ENCODE peak calls at places on chromosomes 5 and 9, in eight cellular contexts. N is heart right ventricle; D is AG10803; P is foreskin fibroblast; K is astrocyte; B is pancreas; U is CD8-positive, alpha-beta T cell; S is IMR-90. M is an unnamed sample.

GRCh38 chr5:127192836-127193341 is 97.7 kb upstream of the MEGF10 start:
- DNase-seq in B (no peak), K (no peak), U (no peak), N (no peak), P (peak; percentile 24), S (no peak), D (peak; percentile 3), M (no peak)

GRCh38 chr5:88374391-88374790 is 105.7 kb upstream of the TMEM161B start:
- DNase-seq in D (no peak), S (no peak), P (no peak), B (no peak), N (no peak), U (no peak), K (no peak), M (no peak)

GRCh38 chr9:8750639-8751041 is 951.1 kb upstream of the DMAC1 start:
- DNase-seq in B (no peak), P (peak; percentile 53), D (no peak), S (no peak), U (no peak), K (no peak), N (no peak), M (no peak)

GRCh38 chr9:105643795-105644194 is 18.5 kb upstream of the TAL2 start:
- DNase-seq in N (no peak), S (no peak), P (no peak), K (no peak), B (no peak), U (no peak), D (no peak), M (no peak)

GRCh38 chr5:133113331-133114061 is 61.7 kb downstream of the HSPA4 start:
- DNase-seq in D (no peak), K (peak; percentile 78), P (peak; percentile 42), S (peak; percentile 56), N (no peak), B (no peak), U (no peak), M (no peak)

GRCh38 chr9:112149171-112149570 is 25.9 kb downstream of the SUSD1 start:
- DNase-seq in S (no peak), N (no peak), P (no peak), U (no peak), D (no peak), B (no peak), K (no peak), M (no peak)

GRCh38 chr9:85483214-85483613 is 258.5 kb downstream of the AGTPBP1 start:
- DNase-seq in U (no peak), P (peak; percentile 2), D (no peak), N (no peak), S (no peak), B (no peak), K (no peak), M (no peak)

GRCh38 chr5:15585826-15586591 is 86.0 kb downstream of the FBXL7 start:
- DNase-seq in U (no peak), N (no peak), D (peak; percentile 90), B (no peak), K (peak; percentile 78), S (no peak), P (no peak), M (no peak)

GRCh38 chr9:81069923-81070322 is 619.4 kb downstream of the TLE1 start:
- DNase-seq in P (peak; percentile 10), K (peak; percentile 80), U (no peak), S (peak; percentile 49), N (no peak), D (no peak), B (no peak), M (no peak)

GRCh38 chr5:177473461-177473991 is at the start of gene DBN1:
- DNase-seq in K (no peak), B (peak; percentile 66), N (no peak), D (peak; percentile 57), P (peak; percentile 85), S (no peak), U (no peak), M (no peak)

GRCh38 chr9:129835860-129836223 is 584 bp downstream of the USP20 start:
- DNase-seq in U (no peak), S (peak; percentile 40), N (no peak), B (no peak), D (peak; percentile 29), P (peak; percentile 65), K (peak; percentile 25), M (no peak)

GRCh38 chr9:134482226-134482625 is 156.0 kb downstream of the RXRA start:
- DNase-seq in K (no peak), B (no peak), S (no peak), P (no peak), N (no peak), D (no peak), U (no peak), M (no peak)

GRCh38 chr5:7705261-7705660 is 145.7 kb downstream of the CFAP90 start:
- DNase-seq in P (no peak), N (no peak), S (no peak), D (no peak), U (no peak), B (no peak), K (no peak), M (no peak)

GRCh38 chr9:93684161-93684765 is 107.9 kb downstream of the PHF2 start:
- DNase-seq in P (no peak), B (no peak), D (no peak), K (no peak), S (no peak), U (no peak), N (no peak), M (no peak)

GRCh38 chr5:72815580-72816296 is 723 bp upstream of the TNPO1 start:
- DNase-seq in N (no peak), P (no peak), U (no peak), S (no peak), K (no peak), D (no peak), B (no peak), M (no peak)

GRCh38 chr5:72817639-72818266 is 1.3 kb downstream of the TNPO1 start:
- DNase-seq in P (no peak), B (no peak), N (no peak), U (no peak), S (no peak), K (no peak), D (no peak), M (no peak)

GRCh38 chr5:72814864-72815263 is 1.6 kb upstream of the TNPO1 start:
- DNase-seq in K (no peak), N (no peak), P (no peak), U (no peak), D (no peak), B (no peak), S (no peak), M (no peak)

GRCh38 chr5:72817076-72817476 is 615 bp downstream of the TNPO1 start:
- DNase-seq in P (peak; percentile 80), U (peak; percentile 30), S (peak; percentile 88), B (peak; percentile 63), K (peak; percentile 66), D (peak; percentile 64), N (peak; percentile 51), M (peak; percentile 55)

DNA sequence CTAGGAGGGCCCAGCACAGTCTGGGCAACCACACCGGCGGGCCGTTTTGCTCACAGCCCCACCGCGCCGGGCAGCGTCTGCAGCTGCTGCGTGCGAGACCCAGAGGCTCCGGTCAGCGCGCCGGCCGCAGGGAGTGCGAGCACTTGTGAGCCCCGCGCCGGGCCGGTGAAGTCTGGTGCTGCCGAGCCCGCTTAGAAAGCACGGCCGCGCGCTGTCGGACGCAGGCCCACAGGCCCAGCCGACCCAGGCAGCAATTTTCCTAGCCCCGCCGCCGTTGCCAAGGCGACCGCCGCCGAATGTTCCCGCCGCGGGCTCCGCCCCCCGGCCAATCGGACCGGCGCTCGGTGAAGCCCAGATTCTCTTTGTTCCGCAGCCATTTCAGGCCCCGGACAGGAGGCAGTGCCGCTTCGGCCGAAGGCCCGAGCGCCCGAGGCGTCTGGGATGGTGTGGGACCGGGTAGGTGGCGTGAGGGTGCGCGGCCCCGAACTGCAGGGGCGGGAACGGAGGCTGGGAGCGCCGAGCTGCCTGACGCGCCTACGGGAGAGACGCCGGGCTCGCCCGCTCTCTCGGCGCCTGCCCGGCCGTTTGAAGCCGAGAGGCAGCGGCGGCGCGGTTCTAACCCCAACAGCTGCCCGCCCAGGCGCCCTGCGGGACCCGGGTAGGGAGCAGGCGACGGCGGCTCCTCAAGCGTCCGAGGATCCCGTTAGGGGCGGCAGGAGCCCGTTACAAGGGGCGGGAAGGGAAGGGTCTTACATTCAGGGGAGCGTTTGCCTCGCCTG is at the start of gene TNPO1:
- DNase-seq in S (peak; percentile 90), U (peak; percentile 82), P (peak; percentile 98), D (peak; percentile 93), B (peak; percentile 95), K (peak; percentile 83), N (peak; percentile 94), M (peak; percentile 58)
- TF ChIP-seq CTCF in S (peak; percentile 0), U (no peak), P (no peak), D (no peak), B (no peak), K (no peak), N (no peak), M (no peak)

DNA sequence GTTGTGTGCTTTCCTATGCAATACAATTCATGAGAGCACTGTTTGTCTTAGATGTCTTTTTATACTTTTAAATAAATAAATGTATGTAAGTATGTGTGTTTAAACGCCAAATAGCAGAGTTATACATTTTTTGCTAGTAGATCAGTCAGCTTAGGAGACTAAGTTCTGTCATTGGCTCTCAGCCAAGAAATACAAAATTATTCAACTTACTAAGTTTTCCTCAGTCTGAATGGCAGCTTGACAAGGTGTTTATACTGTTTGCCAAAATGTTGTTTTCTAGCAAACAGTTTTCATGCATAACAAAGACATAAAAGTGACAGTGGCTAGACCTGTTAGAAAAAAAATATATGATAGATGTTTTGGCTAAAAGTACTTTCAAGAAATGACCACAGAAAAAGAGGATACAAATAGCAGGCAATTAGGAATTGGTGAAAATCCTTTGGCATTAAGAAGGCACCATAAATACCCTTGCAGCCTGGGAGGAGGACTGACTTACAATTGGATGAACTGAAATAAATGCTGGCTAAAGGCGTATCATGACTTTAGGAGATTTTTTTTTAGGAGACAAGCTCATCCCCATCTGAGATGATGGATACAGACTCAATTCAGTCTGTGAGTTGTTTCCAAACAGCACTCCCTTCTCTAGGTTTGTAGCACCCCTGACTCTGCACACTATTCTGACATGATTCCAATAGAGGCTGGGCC is 7.8 kb downstream of the TICAM2 start:
- DNase-seq in S (peak; percentile 45), N (no peak), P (peak; percentile 47), B (no peak), K (no peak), U (no peak), D (no peak), M (no peak)
- H3K4me3 ChIP-seq in S (no peak overlapping the region), N (no peak overlapping the region), P (no peak overlapping the region), B (no peak overlapping the region), K (no peak overlapping the region), U (no peak overlapping the region), D (no peak overlapping the region), M (no peak overlapping the region)

GRCh38 chr5:158676642-158677489 is 422.9 kb downstream of the EBF1 start:
- DNase-seq in B (no peak), S (no peak), U (no peak), P (no peak), N (no peak), K (no peak), D (no peak), M (no peak)
- TF ChIP-seq CTCF in B (no peak), S (no peak), U (no peak), P (no peak), N (no peak), K (no peak), D (no peak), M (peak; percentile 17)

DNA sequence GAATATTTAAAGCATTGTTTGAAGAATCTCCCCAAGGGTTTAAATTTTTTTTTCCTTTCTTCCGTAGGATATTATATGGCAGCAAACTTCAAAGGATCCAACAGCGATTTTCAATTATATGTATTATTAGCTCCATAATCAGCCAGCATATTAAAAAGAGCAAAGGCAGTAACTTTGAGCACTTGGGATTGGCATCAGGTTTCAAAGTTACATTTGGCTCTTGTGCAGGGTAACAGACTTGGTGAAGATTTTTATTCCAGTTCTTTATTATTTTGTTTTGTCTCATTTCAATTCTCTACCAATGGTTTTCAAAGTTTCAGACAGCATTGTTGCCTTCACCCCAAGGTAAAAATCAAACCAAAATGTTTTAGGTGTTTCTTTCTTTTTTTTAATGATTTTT is 116.7 kb upstream of the ZNF366 start:
- DNase-seq in D (no peak), K (no peak), S (no peak), N (no peak), B (no peak), U (no peak), P (peak; percentile 36), M (no peak)
- H3K4me3 ChIP-seq in D (no peak overlapping the region), K (no peak overlapping the region), S (no peak overlapping the region), N (no peak overlapping the region), B (no peak overlapping the region), U (no peak overlapping the region), P (no peak overlapping the region), M (no peak overlapping the region)